ENCODE peak calls at places on chromosomes 5 and 9, in four cellular contexts. N is hippocampal formation, I is mesothelial cell of epicardium, T is ELR. F is an unnamed sample.

GRCh38 chr5:10376530-10376929 is 23.0 kb downstream of the MARCHF6 start:
- DNase-seq in N (no peak), T (no peak), I (no peak), F (no peak)

GRCh38 chr9:125133403-125134316 is 9.7 kb downstream of the SCAI start:
- DNase-seq in I (no peak), T (no peak), N (no peak), F (no peak)

GRCh38 chr5:175381116-175381515 is 62.9 kb downstream of the DRD1 start:
- DNase-seq in N (no peak), I (no peak), T (no peak), F (no peak)

GRCh38 chr5:91499943-91500531 is 116.9 kb upstream of the ARRDC3 start:
- DNase-seq in N (peak), I (no peak), T (peak), F (peak)

GRCh38 chr5:140107312-140108092 is 6.4 kb upstream of the PURA start:
- DNase-seq in I (peak), N (peak), T (peak), F (peak)

GRCh38 chr5:14870347-14871083 is 1.1 kb downstream of the ANKH start:
- DNase-seq in N (no peak), I (no peak), T (peak), F (peak)

GRCh38 chr5:91328743-91329142 is 54.4 kb downstream of the ARRDC3 start:
- DNase-seq in T (no peak), I (no peak), N (no peak), F (no peak)

GRCh38 chr9:131395027-131395744 is 1.3 kb downstream of the PRRC2B start:
- DNase-seq in T (peak), N (no peak), I (no peak), F (no peak)

GRCh38 chr5:81078930-81079329 is 118.8 kb downstream of the RASGRF2 start:
- DNase-seq in N (no peak), I (no peak), T (no peak), F (no peak)

GRCh38 chr5:37840036-37840909 is at the start of gene GDNF:
- DNase-seq in T (peak), I (peak), N (no peak), F (peak)

GRCh38 chr9:19641046-19641445 is 147.8 kb downstream of the SLC24A2 start:
- DNase-seq in I (no peak), N (peak), T (peak), F (peak)

GRCh38 chr5:2719332-2719731 is 32.1 kb downstream of the IRX2 start:
- DNase-seq in N (no peak), T (no peak), I (no peak), F (no peak)

GRCh38 chr9:101536938-101537337 is 3.3 kb downstream of the RNF20 start:
- DNase-seq in N (no peak), I (no peak), T (peak), F (no peak)

GRCh38 chr5:107968465-107968864 is 297.7 kb upstream of the EFNA5 start:
- DNase-seq in I (no peak), T (peak), N (no peak), F (no peak)

GRCh38 chr5:66142417-66142816 is 1.7 kb upstream of the SREK1 start:
- DNase-seq in I (no peak), T (no peak), N (no peak), F (no peak)

GRCh38 chr9:125110464-125110863 is 32.9 kb downstream of the SCAI start:
- DNase-seq in I (no peak), N (no peak), T (no peak), F (no peak)